ENCODE peak calls at places on chromosomes 16 and 17, in seven cellular contexts. One of them, this sample, is unnamed.

GRCh38 chr17:74274703-74275340 is 788 bp downstream of the DNAI2 start:
- DNase-seq in ovary: no peak
- DNase-seq in WTC11: no peak
- DNase-seq in HCT116: no peak
- DNase-seq in kidney: no peak
- DNase-seq in fibroblast of lung: no peak
- DNase-seq in PC-3: no peak
- DNase-seq in this sample: no peak

GRCh38 chr17:12485361-12485911 is 180.3 kb upstream of the MYOCD start:
- DNase-seq in ovary: no peak
- DNase-seq in kidney: no peak
- DNase-seq in WTC11: no peak
- DNase-seq in fibroblast of lung: peak
- DNase-seq in PC-3: no peak
- DNase-seq in HCT116: no peak
- DNase-seq in this sample: no peak

GRCh38 chr17:34406196-34406595 is 43.2 kb upstream of the CCL1 start:
- DNase-seq in HCT116: no peak
- DNase-seq in PC-3: no peak
- DNase-seq in WTC11: no peak
- DNase-seq in fibroblast of lung: no peak
- DNase-seq in kidney: no peak
- DNase-seq in ovary: no peak
- DNase-seq in this sample: no peak

GRCh38 chr17:36008998-36009665 is 7.8 kb upstream of the CCL15 start:
- DNase-seq in WTC11: peak
- DNase-seq in fibroblast of lung: no peak
- DNase-seq in HCT116: no peak
- DNase-seq in kidney: no peak
- DNase-seq in ovary: no peak
- DNase-seq in PC-3: peak
- DNase-seq in this sample: no peak

GRCh38 chr17:12756786-12757185 is 32.5 kb upstream of the ARHGAP44 start:
- DNase-seq in HCT116: no peak
- DNase-seq in WTC11: no peak
- DNase-seq in PC-3: no peak
- DNase-seq in fibroblast of lung: peak
- DNase-seq in kidney: no peak
- DNase-seq in ovary: no peak
- DNase-seq in this sample: no peak

GRCh38 chr16:287298-287811 is 4.4 kb downstream of the PDIA2 start:
- DNase-seq in kidney: no peak
- DNase-seq in PC-3: no peak
- DNase-seq in HCT116: no peak
- DNase-seq in WTC11: no peak
- DNase-seq in ovary: no peak
- DNase-seq in fibroblast of lung: no peak
- DNase-seq in this sample: no peak

GRCh38 chr17:67051837-67052236 is 7.5 kb downstream of the CACNG1 start:
- DNase-seq in kidney: no peak
- DNase-seq in ovary: no peak
- DNase-seq in PC-3: no peak
- DNase-seq in HCT116: no peak
- DNase-seq in fibroblast of lung: no peak
- DNase-seq in WTC11: no peak
- DNase-seq in this sample: no peak

GRCh38 chr16:84278968-84279367 is 15.7 kb upstream of the WFDC1 start:
- DNase-seq in ovary: no peak
- DNase-seq in PC-3: no peak
- DNase-seq in kidney: peak
- DNase-seq in HCT116: no peak
- DNase-seq in WTC11: no peak
- DNase-seq in fibroblast of lung: no peak
- DNase-seq in this sample: peak

GRCh38 chr16:80231888-80232287 is 308.9 kb upstream of the DYNLRB2 start:
- DNase-seq in WTC11: no peak
- DNase-seq in fibroblast of lung: peak
- DNase-seq in kidney: no peak
- DNase-seq in PC-3: no peak
- DNase-seq in ovary: no peak
- DNase-seq in HCT116: no peak
- DNase-seq in this sample: no peak

GRCh38 chr17:74392848-74393247 is 25.5 kb downstream of the GPR142 start:
- DNase-seq in kidney: no peak
- DNase-seq in WTC11: no peak
- DNase-seq in HCT116: no peak
- DNase-seq in PC-3: peak
- DNase-seq in fibroblast of lung: no peak
- DNase-seq in ovary: no peak
- DNase-seq in this sample: no peak

GRCh38 chr16:75198135-75198600 is 8.8 kb downstream of the CTRB2 start:
- DNase-seq in ovary: no peak
- DNase-seq in kidney: no peak
- DNase-seq in fibroblast of lung: no peak
- DNase-seq in HCT116: no peak
- DNase-seq in PC-3: no peak
- DNase-seq in WTC11: no peak
- DNase-seq in this sample: peak

GRCh38 chr16:12971216-12971615 is 69.8 kb downstream of the SHISA9 start:
- DNase-seq in fibroblast of lung: peak
- DNase-seq in kidney: no peak
- DNase-seq in PC-3: peak
- DNase-seq in HCT116: no peak
- DNase-seq in ovary: no peak
- DNase-seq in WTC11: no peak
- DNase-seq in this sample: no peak

GRCh38 chr17:81479175-81479574 is 33.4 kb downstream of the ACTG1 start:
- DNase-seq in HCT116: no peak
- DNase-seq in WTC11: no peak
- DNase-seq in kidney: no peak
- DNase-seq in PC-3: no peak
- DNase-seq in fibroblast of lung: no peak
- DNase-seq in ovary: no peak
- DNase-seq in this sample: no peak

GRCh38 chr16:75621170-75621477 is 2.0 kb downstream of the ADAT1 start:
- DNase-seq in WTC11: no peak
- DNase-seq in HCT116: no peak
- DNase-seq in kidney: no peak
- DNase-seq in ovary: no peak
- DNase-seq in PC-3: peak
- DNase-seq in fibroblast of lung: peak
- DNase-seq in this sample: no peak

GRCh38 chr17:13107726-13108235 is 90.0 kb upstream of the ELAC2 start:
- DNase-seq in WTC11: no peak
- DNase-seq in ovary: no peak
- DNase-seq in PC-3: no peak
- DNase-seq in HCT116: no peak
- DNase-seq in kidney: no peak
- DNase-seq in fibroblast of lung: no peak
- DNase-seq in this sample: no peak

GRCh38 chr17:60353773-60354172 is 38.2 kb downstream of the USP32 start:
- DNase-seq in ovary: no peak
- DNase-seq in kidney: no peak
- DNase-seq in PC-3: no peak
- DNase-seq in HCT116: no peak
- DNase-seq in fibroblast of lung: no peak
- DNase-seq in WTC11: no peak
- DNase-seq in this sample: no peak

GRCh38 chr16:4327782-4328579 is 12.1 kb downstream of the GLIS2 start:
- DNase-seq in ovary: peak
- DNase-seq in WTC11: peak
- DNase-seq in kidney: peak
- DNase-seq in PC-3: no peak
- DNase-seq in fibroblast of lung: peak
- DNase-seq in HCT116: no peak
- DNase-seq in this sample: no peak

GRCh38 chr17:33292981-33293867 is at the start of gene ASIC2:
- DNase-seq in ovary: no peak
- DNase-seq in fibroblast of lung: peak
- DNase-seq in HCT116: no peak
- DNase-seq in WTC11: peak
- DNase-seq in kidney: peak
- DNase-seq in PC-3: peak
- DNase-seq in this sample: peak
- TF ChIP-seq CTCF in ovary: no peak
- TF ChIP-seq CTCF in fibroblast of lung: no peak
- TF ChIP-seq CTCF in HCT116: no peak
- TF ChIP-seq CTCF in WTC11: no peak
- TF ChIP-seq CTCF in kidney: peak
- TF ChIP-seq CTCF in PC-3: no peak
- TF ChIP-seq CTCF in this sample: no peak

GRCh38 chr16:21950782-21951521 is 2.2 kb upstream of the UQCRC2 start:
- DNase-seq in kidney: no peak
- DNase-seq in PC-3: peak
- DNase-seq in HCT116: peak
- DNase-seq in ovary: no peak
- DNase-seq in WTC11: no peak
- DNase-seq in fibroblast of lung: peak
- DNase-seq in this sample: no peak
- TF ChIP-seq CTCF in kidney: peak
- TF ChIP-seq CTCF in PC-3: peak
- TF ChIP-seq CTCF in HCT116: peak
- TF ChIP-seq CTCF in ovary: no peak
- TF ChIP-seq CTCF in WTC11: no peak
- TF ChIP-seq CTCF in fibroblast of lung: peak
- TF ChIP-seq CTCF in this sample: peak

GRCh38 chr16:6548507-6548906 is 784.1 kb upstream of the RBFOX1 start:
- DNase-seq in PC-3: no peak
- DNase-seq in kidney: no peak
- DNase-seq in HCT116: no peak
- DNase-seq in fibroblast of lung: no peak
- DNase-seq in WTC11: no peak
- DNase-seq in ovary: no peak
- DNase-seq in this sample: no peak

GRCh38 chr16:6545329-6545728 is 787.3 kb upstream of the RBFOX1 start:
- DNase-seq in kidney: no peak
- DNase-seq in PC-3: no peak
- DNase-seq in ovary: no peak
- DNase-seq in WTC11: no peak
- DNase-seq in HCT116: no peak
- DNase-seq in fibroblast of lung: no peak
- DNase-seq in this sample: no peak

DNA sequence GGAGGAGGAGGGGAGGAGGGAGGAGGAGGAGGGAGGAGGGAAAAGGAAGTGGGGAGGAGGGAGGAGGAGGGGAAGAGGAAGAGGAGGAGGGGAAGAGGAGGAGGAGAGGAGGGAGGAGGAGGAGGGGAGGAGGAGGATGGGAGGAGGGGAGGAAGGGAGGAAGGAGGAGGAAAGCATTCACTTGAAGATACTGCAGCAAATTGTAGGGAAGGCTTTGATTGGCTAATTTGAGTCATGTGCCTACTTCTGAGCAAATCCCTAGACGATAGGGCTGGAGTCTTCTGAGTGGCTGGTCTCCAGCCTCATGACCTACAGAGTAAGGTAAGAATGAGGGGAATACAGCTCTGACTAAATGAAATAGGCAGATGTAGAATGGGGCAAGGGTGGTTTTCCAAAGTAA is 783.2 kb upstream of the RBFOX1 start:
- DNase-seq in fibroblast of lung: no peak
- DNase-seq in ovary: no peak
- DNase-seq in kidney: no peak
- DNase-seq in HCT116: no peak
- DNase-seq in WTC11: no peak
- DNase-seq in PC-3: no peak
- DNase-seq in this sample: no peak
- TF ChIP-seq CTCF in fibroblast of lung: no peak
- TF ChIP-seq CTCF in ovary: no peak
- TF ChIP-seq CTCF in kidney: no peak
- TF ChIP-seq CTCF in HCT116: no peak
- TF ChIP-seq CTCF in WTC11: no peak
- TF ChIP-seq CTCF in PC-3: no peak
- TF ChIP-seq CTCF in this sample: no peak

GRCh38 chr17:56755310-56755709 is 78.4 kb downstream of the C17orf67 start:
- DNase-seq in HCT116: no peak
- DNase-seq in PC-3: no peak
- DNase-seq in kidney: no peak
- DNase-seq in fibroblast of lung: no peak
- DNase-seq in ovary: no peak
- DNase-seq in WTC11: no peak
- DNase-seq in this sample: no peak

GRCh38 chr17:56754523-56755208 is 79.1 kb downstream of the C17orf67 start:
- DNase-seq in ovary: no peak
- DNase-seq in fibroblast of lung: peak
- DNase-seq in PC-3: peak
- DNase-seq in kidney: no peak
- DNase-seq in WTC11: no peak
- DNase-seq in HCT116: no peak
- DNase-seq in this sample: no peak

GRCh38 chr17:56756536-56756935 is 77.2 kb downstream of the C17orf67 start:
- DNase-seq in PC-3: peak
- DNase-seq in HCT116: no peak
- DNase-seq in WTC11: no peak
- DNase-seq in ovary: no peak
- DNase-seq in kidney: no peak
- DNase-seq in fibroblast of lung: peak
- DNase-seq in this sample: no peak

GRCh38 chr17:56752263-56752662 is 81.5 kb downstream of the C17orf67 start:
- DNase-seq in WTC11: no peak
- DNase-seq in ovary: no peak
- DNase-seq in fibroblast of lung: no peak
- DNase-seq in kidney: no peak
- DNase-seq in PC-3: no peak
- DNase-seq in HCT116: no peak
- DNase-seq in this sample: no peak

GRCh38 chr17:56751145-56751743 is 82.5 kb downstream of the C17orf67 start:
- DNase-seq in ovary: no peak
- DNase-seq in PC-3: peak
- DNase-seq in HCT116: no peak
- DNase-seq in WTC11: no peak
- DNase-seq in kidney: no peak
- DNase-seq in fibroblast of lung: no peak
- DNase-seq in this sample: no peak
- TF ChIP-seq CTCF in ovary: no peak
- TF ChIP-seq CTCF in PC-3: peak
- TF ChIP-seq CTCF in HCT116: no peak
- TF ChIP-seq CTCF in WTC11: no peak
- TF ChIP-seq CTCF in kidney: no peak
- TF ChIP-seq CTCF in fibroblast of lung: no peak
- TF ChIP-seq CTCF in this sample: peak

This sample was measured in chondrocyte.